ENCODE peak calls at places on chromosomes 6 and 20, in six cellular contexts. T is K562, H is lung, I is foreskin keratinocyte, N is left ventricle myocardium inferior, Z is body of pancreas. P is an unnamed sample.
A peak's percentile ranks its signal among the peaks of the same experiment; 100 is the strongest.

GRCh38 chr6:95723638-95724037 is 146.3 kb downstream of the MANEA start:
- DNase-seq in Z (no peak), H (no peak), I (peak; percentile 32), T (no peak), N (no peak), P (no peak)

GRCh38 chr20:51562334-51563140 is 20.0 kb upstream of the NFATC2 start:
- DNase-seq in N (peak; percentile 81), Z (peak; percentile 73), H (peak; percentile 60), I (peak; percentile 46), T (peak; percentile 47), P (peak; percentile 79)

GRCh38 chr20:5996765-5997164 is 46.3 kb downstream of the MCM8 start:
- DNase-seq in H (no peak), T (no peak), N (no peak), I (no peak), Z (no peak), P (no peak)

GRCh38 chr6:159761135-159761872 is 541 bp upstream of the ACAT2 start:
- DNase-seq in T (peak; percentile 30), H (no peak), Z (peak; percentile 35), N (no peak), I (no peak), P (peak; percentile 33)

GRCh38 chr6:24985313-24985712 is 49.6 kb upstream of the RIPOR2 start:
- DNase-seq in N (no peak), Z (no peak), T (no peak), H (no peak), I (no peak), P (no peak)

GRCh38 chr20:24573557-24573956 is 104.1 kb downstream of the SYNDIG1 start:
- DNase-seq in H (no peak), I (no peak), T (no peak), Z (no peak), N (no peak), P (no peak)

GRCh38 chr6:113854531-113855499 is 2.3 kb upstream of the MARCKS start:
- DNase-seq in H (peak; percentile 54), I (peak; percentile 22), Z (peak; percentile 87), N (peak; percentile 77), T (peak; percentile 42), P (peak; percentile 79)

GRCh38 chr20:25223179-25223661 is 24.7 kb upstream of the PYGB start:
- DNase-seq in I (peak; percentile 96), H (no peak), T (peak; percentile 42), N (no peak), Z (no peak), P (no peak)

GRCh38 chr6:41645007-41645618 is 6.8 kb downstream of the MDFI start:
- DNase-seq in T (no peak), H (no peak), Z (no peak), N (no peak), I (no peak), P (no peak)

GRCh38 chr20:11585752-11586352 is 331.8 kb upstream of the BTBD3 start:
- DNase-seq in H (no peak), I (no peak), Z (no peak), N (no peak), T (no peak), P (no peak)

GRCh38 chr6:14412026-14412425 is 294.5 kb downstream of the CD83 start:
- DNase-seq in I (no peak), Z (no peak), H (no peak), T (no peak), N (no peak), P (no peak)

DNA sequence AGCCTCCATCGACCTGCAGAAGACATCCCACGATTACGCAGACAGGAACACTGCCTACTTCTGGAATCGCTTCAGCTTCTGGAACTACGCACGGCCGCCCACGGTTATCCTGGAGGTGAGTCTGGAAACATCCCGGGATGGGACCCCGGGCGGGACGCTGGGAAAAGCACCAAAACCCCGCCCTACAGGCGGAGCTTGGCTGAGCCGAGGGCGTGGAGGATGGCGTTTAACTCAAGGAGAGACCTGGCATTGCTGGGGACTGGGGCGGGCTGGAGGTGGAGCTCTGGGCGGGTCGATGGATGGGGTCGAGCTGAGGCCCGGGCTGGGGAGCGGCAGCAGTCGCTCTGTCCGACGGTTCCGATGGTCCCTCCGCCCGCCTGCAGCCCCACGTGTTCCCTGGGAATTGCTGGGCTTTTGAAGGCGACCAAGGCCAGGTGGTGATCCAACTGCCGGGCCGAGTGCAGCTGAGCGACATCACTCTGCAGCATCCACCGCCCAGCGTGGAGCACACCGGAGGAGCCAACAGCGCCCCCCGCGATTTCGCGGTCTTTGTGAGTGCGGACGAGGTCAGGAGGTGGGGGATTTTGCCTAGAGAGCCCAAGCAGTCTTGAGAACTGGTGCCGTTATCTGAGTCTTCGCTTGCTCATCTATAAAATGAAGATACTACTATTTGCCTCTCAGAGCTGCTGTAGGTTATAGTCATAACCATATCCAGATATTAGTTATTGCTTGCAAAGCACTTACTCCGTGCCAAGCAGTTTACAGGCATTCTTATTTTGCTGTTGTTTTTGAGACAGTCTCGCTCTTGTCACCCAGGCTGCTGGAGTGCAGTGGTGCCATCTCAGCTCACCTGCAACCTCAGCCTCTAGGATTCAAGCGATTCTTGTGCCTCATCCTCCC is 3.8 kb downstream of the SPAG4 start:
- DNase-seq in H (peak; percentile 84), N (peak; percentile 81), T (no peak), I (peak; percentile 51), Z (peak; percentile 88), P (peak; percentile 83)
- TF ChIP-seq CTCF in H (no peak), N (peak; percentile 36), T (peak; percentile 41), I (peak; percentile 59), Z (no peak), P (no peak)

GRCh38 chr6:32845381-32845884 is 1.6 kb upstream of the PSMB8 start:
- DNase-seq in T (no peak), I (no peak), H (no peak), Z (no peak), N (no peak), P (no peak)
- H3K4me1 ChIP-seq in T (no peaks in the 10 kb centered on the region), I (no peaks in the 10 kb centered on the region), H (peaks cover 7% of the 10 kb centered on the region), Z (peaks cover 13% of the 10 kb centered on the region), N (peaks cover 57% of the 10 kb centered on the region), P (peaks cover 54% of the 10 kb centered on the region)

DNA sequence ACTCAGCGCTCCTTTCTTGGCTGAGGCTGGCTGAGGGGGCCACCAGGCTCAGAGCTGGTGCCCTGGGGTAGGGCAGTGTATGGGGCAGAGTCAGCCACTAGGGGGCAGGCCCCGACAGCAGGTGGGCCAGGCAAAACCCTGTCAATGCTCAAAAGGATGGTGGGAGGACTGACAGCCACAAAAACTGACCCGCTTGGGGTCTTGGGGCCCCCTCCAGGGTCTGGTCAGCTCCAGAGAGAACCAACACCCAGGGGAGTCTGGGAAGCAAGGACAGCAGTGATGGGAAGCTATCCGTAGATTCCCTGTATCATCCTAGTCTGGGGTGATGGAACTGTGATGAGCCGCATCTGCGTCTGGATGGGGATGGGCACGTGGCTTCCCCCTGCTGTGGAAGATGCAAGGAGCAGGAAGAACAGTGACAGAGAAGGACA is 306.9 kb downstream of the DHX35 start:
- DNase-seq in T (peak; percentile 77), N (peak; percentile 51), Z (peak; percentile 65), I (no peak), H (no peak), P (peak; percentile 55)
- TF ChIP-seq CTCF in T (peak; percentile 79), N (peak; percentile 89), Z (peak; percentile 73), I (peak; percentile 83), H (peak; percentile 39), P (peak; percentile 90)

GRCh38 chr20:62717933-62718332 is 9.3 kb downstream of the NTSR1 start:
- DNase-seq in I (no peak), T (peak; percentile 45), N (no peak), Z (no peak), H (no peak), P (peak; percentile 5)

GRCh38 chr20:62714799-62715198 is 6.2 kb downstream of the NTSR1 start:
- DNase-seq in H (no peak), T (no peak), I (no peak), Z (no peak), N (no peak), P (no peak)

GRCh38 chr20:62716198-62716940 is 7.7 kb downstream of the NTSR1 start:
- DNase-seq in H (no peak), Z (no peak), I (no peak), T (no peak), N (no peak), P (no peak)

GRCh38 chr20:62715201-62715600 is 6.6 kb downstream of the NTSR1 start:
- DNase-seq in N (no peak), I (no peak), Z (no peak), T (no peak), H (no peak), P (no peak)

GRCh38 chr20:62716941-62717310 is 8.3 kb downstream of the NTSR1 start:
- DNase-seq in Z (no peak), T (no peak), N (no peak), I (no peak), H (no peak), P (no peak)
- H3K4me1 ChIP-seq in Z (no peaks in the 10 kb centered on the region), T (peaks cover 3% of the 10 kb centered on the region), N (peaks cover 14% of the 10 kb centered on the region), I (no peaks in the 10 kb centered on the region), H (no peaks in the 10 kb centered on the region), P (peaks cover 7% of the 10 kb centered on the region)

DNA sequence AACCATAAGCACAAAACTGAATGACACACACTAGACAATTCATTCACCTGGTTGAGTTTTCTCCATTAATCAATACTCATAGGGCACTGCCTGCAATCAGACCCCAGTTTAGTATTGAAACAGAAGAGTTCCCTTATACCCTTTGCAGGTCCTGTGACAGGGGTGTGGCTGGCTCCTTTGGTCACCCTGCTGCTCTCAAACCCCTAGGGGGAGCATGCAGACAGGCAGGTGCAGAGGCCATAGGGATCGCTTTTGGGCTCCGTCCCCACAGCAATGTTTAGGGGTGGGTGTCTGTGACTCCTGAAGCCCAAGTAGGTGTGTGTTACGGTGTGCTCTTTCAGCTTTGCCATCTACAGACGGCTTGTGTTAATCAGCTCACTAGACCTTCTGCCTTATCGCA is 210.4 kb downstream of the CENPW start:
- DNase-seq in I (no peak), T (no peak), H (no peak), N (no peak), Z (no peak), P (no peak)
- TF ChIP-seq CTCF in I (peak; percentile 3), T (peak; percentile 15), H (no peak), N (no peak), Z (no peak), P (no peak)

P was measured in heart right ventricle.